ENCODE peak calls at places on chromosomes 6 and 20, in nine cellular contexts. U is GM23338, P is A549, Y is HCT116, W is Panc1, M is K562, N is SK-N-SH, L is HepG2, Q is GM12878. X is an unnamed sample.

GRCh38 chr6:68197356-68197755 is 437.7 kb upstream of the ADGRB3 start:
- DNase-seq in W (no peak), Y (no peak), L (no peak), P (no peak), Q (no peak), M (no peak), N (no peak), U (no peak), X (no peak)

GRCh38 chr6:149094934-149095341 is 222.6 kb upstream of the TAB2 start:
- DNase-seq in W (no peak), Y (no peak), U (no peak), N (no peak), M (no peak), L (no peak), Q (no peak), P (no peak), X (no peak)

GRCh38 chr6:34295721-34296120 is 46.9 kb upstream of the SMIM29 start:
- DNase-seq in N (no peak), Y (no peak), L (no peak), M (no peak), W (no peak), Q (peak; percentile 95), P (no peak), U (no peak), X (no peak)

GRCh38 chr20:62485062-62485700 is 9.4 kb upstream of the GATA5 start:
- DNase-seq in P (no peak), W (no peak), Q (no peak), Y (no peak), N (no peak), L (no peak), M (peak; percentile 78), U (no peak), X (no peak)

GRCh38 chr6:43699564-43700186 is 12.1 kb upstream of the MRPS18A start:
- DNase-seq in L (peak; percentile 42), M (no peak), Q (no peak), W (no peak), Y (no peak), U (no peak), N (no peak), P (peak; percentile 58), X (no peak)

GRCh38 chr6:159959976-159960384 is 8.9 kb upstream of the IGF2R start:
- DNase-seq in Q (no peak), N (no peak), L (no peak), Y (no peak), P (no peak), W (no peak), M (no peak), U (no peak), X (no peak)

GRCh38 chr6:117477988-117478852 is 4.3 kb upstream of the DCBLD1 start:
- DNase-seq in M (peak; percentile 63), N (no peak), Q (no peak), Y (no peak), U (peak; percentile 62), P (peak; percentile 43), W (no peak), L (peak; percentile 97), X (peak; percentile 23)

GRCh38 chr20:36144336-36144735 is 10.2 kb upstream of the EPB41L1 start:
- DNase-seq in M (no peak), N (no peak), W (no peak), U (no peak), P (peak; percentile 26), Q (no peak), L (no peak), Y (no peak), X (no peak)

GRCh38 chr6:108690326-108691000 is 129.7 kb downstream of the FOXO3 start:
- DNase-seq in P (no peak), W (no peak), L (no peak), U (no peak), Y (no peak), N (no peak), M (no peak), Q (no peak), X (no peak)

GRCh38 chr6:166330612-166331011 is 11.7 kb downstream of the SFT2D1 start:
- DNase-seq in U (peak; percentile 92), W (no peak), L (peak; percentile 89), Q (no peak), Y (no peak), M (peak; percentile 98), N (peak; percentile 94), P (no peak), X (no peak)

GRCh38 chr20:62704341-62704948 is 4.2 kb upstream of the NTSR1 start:
- DNase-seq in Q (no peak), P (peak; percentile 66), W (peak; percentile 77), U (no peak), Y (peak; percentile 91), N (peak; percentile 85), L (peak; percentile 67), M (no peak), X (no peak)

GRCh38 chr6:38113810-38114577 is 294.5 kb downstream of the ZFAND3 start:
- DNase-seq in W (no peak), M (no peak), P (no peak), Y (no peak), Q (no peak), L (no peak), N (no peak), U (no peak), X (no peak)

GRCh38 chr6:88145298-88145963 is 20.7 kb downstream of the CNR1 start:
- DNase-seq in Q (peak; percentile 44), P (no peak), Y (no peak), W (no peak), U (no peak), N (no peak), L (no peak), M (no peak), X (no peak)

GRCh38 chr20:43191946-43192847 is 2.5 kb upstream of the PTPRT start:
- DNase-seq in N (peak; percentile 79), P (peak; percentile 27), Y (no peak), Q (no peak), L (peak; percentile 16), W (no peak), U (peak; percentile 43), M (peak; percentile 28), X (peak; percentile 20)

GRCh38 chr6:45388328-45388727 is 10.6 kb upstream of the SUPT3H start:
- DNase-seq in P (no peak), M (no peak), W (no peak), Y (no peak), L (no peak), N (no peak), Q (no peak), U (peak; percentile 20), X (no peak)

GRCh38 chr6:106643061-106643460 is 13.7 kb downstream of the QRSL1 start:
- DNase-seq in Y (no peak), N (no peak), P (no peak), W (no peak), M (no peak), U (no peak), L (no peak), Q (no peak), X (no peak)

DNA sequence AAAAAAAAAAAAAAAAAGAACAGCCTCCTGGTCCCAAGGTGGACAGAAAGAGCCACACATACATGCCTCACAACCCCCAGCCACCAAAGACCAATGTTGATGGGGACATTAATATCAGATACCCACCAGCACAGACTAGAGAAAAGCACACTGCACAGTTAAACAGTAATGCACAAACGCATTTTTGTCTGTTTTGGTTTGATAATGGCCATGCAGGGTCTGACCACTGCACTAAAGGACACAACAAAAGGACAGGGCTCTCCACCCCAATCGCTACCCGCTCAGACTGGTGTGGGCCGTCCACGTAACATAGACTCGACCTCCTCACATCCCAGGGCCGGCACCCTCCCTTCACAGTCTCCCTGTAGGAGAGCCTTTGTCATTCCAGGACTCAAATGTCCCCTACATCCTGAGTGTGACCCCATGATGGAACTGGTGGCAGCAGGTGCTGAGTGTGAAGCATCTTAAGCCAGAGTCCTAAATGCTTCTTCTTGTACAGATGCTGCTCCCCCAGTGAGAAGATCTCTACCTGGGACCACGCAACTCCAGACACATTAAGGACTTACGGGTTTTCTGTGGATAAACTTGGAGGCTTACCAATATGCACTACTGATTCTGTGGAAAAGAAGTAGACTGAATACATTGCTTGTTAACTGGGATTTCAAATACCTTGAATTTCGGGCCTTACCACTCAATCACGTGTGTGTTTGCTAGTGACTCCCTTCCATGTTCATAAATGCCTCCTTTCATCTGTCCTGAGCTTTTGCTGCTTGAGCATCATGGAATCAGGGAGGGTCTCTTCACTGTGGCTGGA is 28.0 kb downstream of the RRBP1 start:
- DNase-seq in Q (no peak), L (no peak), U (no peak), P (no peak), N (no peak), Y (no peak), W (no peak), M (no peak), X (no peak)
- TF ChIP-seq REST in Q (no peak), L (no peak), U (no peak), P (no peak), N (no peak), Y (no peak), W (no peak), M (no peak), X (no peak)

GRCh38 chr6:121823437-121823851 is 388.0 kb downstream of the GJA1 start:
- DNase-seq in L (no peak), U (peak; percentile 84), W (no peak), Y (no peak), P (peak; percentile 35), Q (no peak), M (no peak), N (no peak), X (no peak)
- TF ChIP-seq REST in L (no peak), U (no peak), W (no peak), Y (no peak), P (no peak), Q (no peak), M (no peak), N (no peak), X (no peak)

GRCh38 chr6:120871416-120872261 is 462.6 kb downstream of the TBC1D32 start:
- DNase-seq in Y (no peak), U (peak; percentile 26), W (no peak), Q (no peak), M (no peak), P (no peak), L (no peak), N (peak; percentile 27), X (no peak)
- TF ChIP-seq REST in Y (no peak), U (no peak), W (no peak), Q (no peak), M (no peak), P (no peak), L (no peak), N (no peak), X (no peak)

GRCh38 chr20:1802385-1803215 is 92.6 kb upstream of the SIRPA start:
- DNase-seq in W (no peak), U (peak; percentile 86), M (peak; percentile 9), Y (no peak), P (peak; percentile 70), L (peak; percentile 67), Q (no peak), N (peak; percentile 87), X (peak; percentile 87)

GRCh38 chr20:1804129-1804503 is 91.1 kb upstream of the SIRPA start:
- DNase-seq in N (no peak), U (no peak), Q (no peak), M (no peak), Y (no peak), L (no peak), P (no peak), W (no peak), X (no peak)

GRCh38 chr20:1804554-1804956 is 90.7 kb upstream of the SIRPA start:
- DNase-seq in W (no peak), Y (no peak), U (no peak), N (no peak), M (no peak), Q (no peak), L (no peak), P (no peak), X (no peak)

GRCh38 chr20:1805161-1805581 is 90.0 kb upstream of the SIRPA start:
- DNase-seq in Y (no peak), M (no peak), P (no peak), L (no peak), N (no peak), Q (no peak), U (peak; percentile 54), W (no peak), X (no peak)

GRCh38 chr20:1803216-1804128 is 91.7 kb upstream of the SIRPA start:
- DNase-seq in Q (no peak), W (no peak), N (peak; percentile 76), Y (no peak), L (no peak), M (no peak), P (no peak), U (peak; percentile 93), X (peak; percentile 95)
- TF ChIP-seq REST in Q (no peak), W (no peak), N (no peak), Y (no peak), L (no peak), M (no peak), P (no peak), U (no peak), X (peak; percentile 56)

X was measured in HL-60.